ENCODE peak calls at places on chromosomes 4 and X, in eight cellular contexts. F is brain microvascular endothelial cell, V is kidney epithelial cell, L is foreskin fibroblast, S is transverse colon, T is neuronal stem cell, D is ovary, P is esophagus muscularis mucosa. W is an unnamed sample.

GRCh38 chrX:45347877-45348675 is 147.4 kb upstream of the DIPK2B start:
- DNase-seq in P (no peak), S (no peak), V (no peak), D (no peak), F (no peak), T (no peak), L (peak; percentile 28), W (no peak)

GRCh38 chr4:54509057-54509456 is 148.7 kb upstream of the KIT start:
- DNase-seq in T (no peak), V (no peak), L (no peak), D (no peak), P (peak; percentile 24), S (no peak), F (no peak), W (no peak)

GRCh38 chr4:138188406-138189084 is 53.6 kb downstream of the SLC7A11 start:
- DNase-seq in T (no peak), S (no peak), D (no peak), F (no peak), P (no peak), L (peak; percentile 21), V (no peak), W (no peak)

GRCh38 chr4:4763815-4764202 is 95.7 kb upstream of the MSX1 start:
- DNase-seq in P (no peak), L (peak; percentile 32), F (peak; percentile 11), T (no peak), D (no peak), S (no peak), V (no peak), W (no peak)

GRCh38 chr4:44760142-44760898 is 34.0 kb upstream of the GNPDA2 start:
- DNase-seq in D (no peak), F (peak; percentile 7), L (peak; percentile 33), S (no peak), T (peak; percentile 38), P (no peak), V (no peak), W (peak; percentile 10)

GRCh38 chrX:107823456-107823855 is 2.2 kb upstream of the MID2 start:
- DNase-seq in D (no peak), V (no peak), S (no peak), T (no peak), L (peak; percentile 75), P (no peak), F (peak; percentile 63), W (no peak)

GRCh38 chrX:48939417-48940228 is 17.8 kb downstream of the OTUD5 start:
- DNase-seq in V (no peak), D (no peak), P (no peak), S (peak; percentile 33), T (no peak), F (no peak), L (no peak), W (no peak)

GRCh38 chrX:11890843-11891514 is 132.9 kb downstream of the MSL3 start:
- DNase-seq in S (peak; percentile 20), F (no peak), L (peak; percentile 17), P (no peak), V (no peak), T (no peak), D (no peak), W (no peak)

GRCh38 chrX:19758536-19758935 is 128.9 kb downstream of the SH3KBP1 start:
- DNase-seq in T (no peak), F (no peak), L (peak; percentile 28), V (no peak), D (no peak), S (no peak), P (no peak), W (no peak)

GRCh38 chr4:176849076-176849475 is 56.4 kb upstream of the VEGFC start:
- DNase-seq in D (no peak), V (no peak), T (no peak), P (no peak), F (no peak), S (no peak), L (peak; percentile 66), W (no peak)

GRCh38 chr4:73803213-73803612 is 33.3 kb upstream of the CXCL6 start:
- DNase-seq in S (no peak), L (peak; percentile 28), D (no peak), F (no peak), T (no peak), P (no peak), V (no peak), W (no peak)

GRCh38 chrX:134737061-134737460 is 78.8 kb upstream of the PLAC1 start:
- DNase-seq in D (no peak), F (no peak), L (peak; percentile 71), V (no peak), S (no peak), P (no peak), T (no peak), W (no peak)

GRCh38 chr4:69594382-69594781 is 45.1 kb downstream of the UGT2A2 start:
- DNase-seq in V (no peak), F (no peak), P (no peak), S (no peak), D (no peak), T (no peak), L (no peak), W (no peak)

GRCh38 chr4:154399259-154399974 is 92.2 kb downstream of the DCHS2 start:
- DNase-seq in V (peak; percentile 10), S (no peak), L (peak; percentile 70), P (no peak), D (no peak), T (no peak), F (peak; percentile 5), W (no peak)

GRCh38 chrX:71604141-71604540 is 14.2 kb downstream of the CXCR3 start:
- DNase-seq in L (no peak), F (peak; percentile 46), S (no peak), D (no peak), P (no peak), V (no peak), T (no peak), W (no peak)

GRCh38 chrX:39808471-39808917 is 289.3 kb downstream of the BCOR start:
- DNase-seq in D (no peak), T (no peak), V (peak; percentile 25), F (peak; percentile 77), P (no peak), S (no peak), L (peak; percentile 85), W (no peak)

GRCh38 chr4:19623866-19624265 is 627.8 kb upstream of the SLIT2 start:
- DNase-seq in L (peak; percentile 47), S (no peak), V (no peak), P (no peak), D (no peak), F (no peak), T (no peak), W (no peak)

GRCh38 chr4:8019396-8020365 is 80.0 kb upstream of the AFAP1 start:
- DNase-seq in L (no peak), V (no peak), T (no peak), D (no peak), P (no peak), S (peak; percentile 80), F (no peak), W (no peak)

GRCh38 chr4:8012517-8012916 is 72.9 kb upstream of the AFAP1 start:
- DNase-seq in P (no peak), V (no peak), F (no peak), T (no peak), D (no peak), S (no peak), L (no peak), W (no peak)

GRCh38 chr4:8016527-8016926 is 76.9 kb upstream of the AFAP1 start:
- DNase-seq in L (no peak), T (no peak), P (no peak), V (no peak), F (no peak), S (no peak), D (no peak), W (no peak)

GRCh38 chr4:8013976-8014726 is 74.5 kb upstream of the AFAP1 start:
- DNase-seq in P (no peak), T (no peak), S (no peak), F (no peak), D (no peak), V (no peak), L (no peak), W (no peak)

GRCh38 chr4:8015512-8015911 is 75.9 kb upstream of the AFAP1 start:
- DNase-seq in V (no peak), T (no peak), S (no peak), L (peak; percentile 19), D (no peak), P (no peak), F (peak; percentile 28), W (no peak)
- H3K4me3 ChIP-seq in V (no peak overlapping the region), T (no peak overlapping the region), S (no peak overlapping the region), L (peak overlapping the region; percentile 45), D (no peak overlapping the region), P (no peak overlapping the region), F (no peak overlapping the region), W (no peak overlapping the region)

DNA sequence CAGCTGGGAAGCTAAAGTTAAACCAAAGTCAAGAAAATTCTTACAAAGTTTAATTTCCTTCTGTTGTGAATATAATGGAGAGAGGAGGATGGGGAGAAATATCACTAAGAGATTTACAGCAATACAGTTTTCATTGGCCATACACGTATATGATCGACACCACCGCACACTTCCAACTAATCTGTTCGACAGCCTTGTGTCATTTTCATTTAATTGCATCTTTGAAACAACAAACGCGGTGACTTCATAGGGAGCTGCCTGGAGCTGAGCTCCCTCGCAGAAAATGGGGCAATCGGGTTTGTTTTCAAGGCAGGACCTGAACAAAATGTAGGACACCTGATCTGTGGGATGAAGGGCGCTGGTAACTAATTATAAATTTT is 1.3 kb downstream of the PTPN13 start:
- DNase-seq in T (no peak), V (no peak), L (peak; percentile 57), P (no peak), F (peak; percentile 33), S (no peak), D (peak; percentile 24), W (no peak)
- H3K4me3 ChIP-seq in T (peak overlapping the region; percentile 96), V (peak overlapping the region; percentile 90), L (peak overlapping the region; percentile 96), P (peak overlapping the region; percentile 89), F (peak overlapping the region; percentile 80), S (peak overlapping the region; percentile 59), D (peak overlapping the region; percentile 85), W (peak overlapping the region; percentile 77)

DNA sequence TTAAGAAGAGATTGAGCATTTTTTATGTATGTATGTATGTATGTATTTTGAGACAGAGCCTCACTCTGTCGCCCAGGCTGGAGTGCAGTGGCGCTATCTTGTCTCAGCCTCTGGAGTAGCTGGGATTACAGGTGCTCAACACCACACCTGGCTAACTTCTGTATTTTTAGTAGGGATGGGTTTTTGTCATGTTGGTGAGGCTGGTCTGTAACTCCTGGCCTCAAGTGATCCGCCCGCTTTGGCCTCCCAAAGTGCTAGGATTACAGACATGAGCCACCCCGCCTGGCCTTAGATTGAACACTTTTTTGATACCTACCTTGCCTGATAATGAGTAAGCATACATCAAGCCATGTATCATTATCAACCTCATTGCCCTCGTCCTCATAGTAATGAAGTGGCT is 2.7 kb downstream of the N4BP2 start:
- DNase-seq in S (no peak), T (no peak), V (no peak), L (no peak), P (no peak), D (no peak), F (no peak), W (no peak)
- H3K4me3 ChIP-seq in S (no peak overlapping the region), T (no peak overlapping the region), V (no peak overlapping the region), L (no peak overlapping the region), P (no peak overlapping the region), D (no peak overlapping the region), F (no peak overlapping the region), W (no peak overlapping the region)

DNA sequence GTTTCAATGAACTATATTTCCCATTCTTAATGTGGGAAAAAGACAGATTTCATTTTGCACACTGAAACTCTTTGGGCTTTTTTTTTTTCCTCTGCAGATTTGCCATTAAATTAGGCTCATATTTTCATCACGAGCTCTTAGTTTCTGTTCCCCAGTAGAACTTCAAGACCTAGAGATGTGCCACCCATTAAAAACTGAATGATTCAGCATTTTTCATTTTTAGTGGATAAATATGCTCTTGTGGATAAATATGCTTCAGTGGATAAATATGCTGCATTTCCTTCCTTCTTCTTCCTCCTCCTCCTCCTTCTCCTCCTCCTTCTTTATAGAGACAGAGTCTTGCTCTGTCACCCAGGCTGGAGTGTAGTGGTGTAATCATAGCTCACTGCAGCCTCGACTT is 322.4 kb upstream of the PRKX start:
- DNase-seq in F (no peak), L (no peak), V (no peak), T (no peak), S (no peak), P (no peak), D (no peak), W (no peak)
- H3K4me3 ChIP-seq in F (no peak overlapping the region), L (no peak overlapping the region), V (no peak overlapping the region), T (no peak overlapping the region), S (no peak overlapping the region), P (no peak overlapping the region), D (no peak overlapping the region), W (no peak overlapping the region)

W was measured in LNCaP clone FGC.